ENCODE peak calls at places on chromosomes 3 and 15, in seven cellular contexts. One of them, this sample, is unnamed.
A peak's percentile ranks its signal among the peaks of the same experiment; 100 is the strongest.

GRCh38 chr15:37032091-37032775 is 68.1 kb downstream of the MEIS2 start:
- DNase-seq in trophoblast cell: no peak
- DNase-seq in H9: no peak
- DNase-seq in H1: no peak
- DNase-seq in mesendoderm: no peak
- DNase-seq in IMR-90: peak; percentile 23
- DNase-seq in neuronal stem cell: no peak
- DNase-seq in this sample: no peak

GRCh38 chr15:95646892-95647291 is 683.6 kb upstream of the NR2F2 start:
- DNase-seq in IMR-90: no peak
- DNase-seq in trophoblast cell: no peak
- DNase-seq in neuronal stem cell: no peak
- DNase-seq in H9: no peak
- DNase-seq in H1: no peak
- DNase-seq in mesendoderm: no peak
- DNase-seq in this sample: no peak

GRCh38 chr15:63111481-63111880 is 10.2 kb upstream of the LACTB start:
- DNase-seq in IMR-90: no peak
- DNase-seq in neuronal stem cell: no peak
- DNase-seq in trophoblast cell: no peak
- DNase-seq in H1: no peak
- DNase-seq in mesendoderm: no peak
- DNase-seq in H9: no peak
- DNase-seq in this sample: no peak

GRCh38 chr3:37029516-37030163 is 36.3 kb downstream of the MLH1 start:
- DNase-seq in IMR-90: peak; percentile 21
- DNase-seq in H9: no peak
- DNase-seq in H1: no peak
- DNase-seq in neuronal stem cell: no peak
- DNase-seq in mesendoderm: no peak
- DNase-seq in trophoblast cell: no peak
- DNase-seq in this sample: no peak

GRCh38 chr3:140699516-140700231 is 21.8 kb downstream of the TRIM42 start:
- DNase-seq in mesendoderm: no peak
- DNase-seq in neuronal stem cell: no peak
- DNase-seq in H1: no peak
- DNase-seq in IMR-90: no peak
- DNase-seq in H9: no peak
- DNase-seq in trophoblast cell: no peak
- DNase-seq in this sample: no peak

GRCh38 chr3:38521391-38521987 is 25.3 kb downstream of the EXOG start:
- DNase-seq in H9: peak; percentile 80
- DNase-seq in mesendoderm: peak; percentile 84
- DNase-seq in trophoblast cell: peak; percentile 65
- DNase-seq in neuronal stem cell: peak; percentile 79
- DNase-seq in H1: no peak
- DNase-seq in IMR-90: peak; percentile 75
- DNase-seq in this sample: peak; percentile 71

GRCh38 chr3:125143538-125143937 is 69.0 kb downstream of the SLC12A8 start:
- DNase-seq in mesendoderm: no peak
- DNase-seq in IMR-90: no peak
- DNase-seq in trophoblast cell: no peak
- DNase-seq in neuronal stem cell: no peak
- DNase-seq in H1: no peak
- DNase-seq in H9: no peak
- DNase-seq in this sample: no peak

GRCh38 chr3:196193037-196193737 is 18.0 kb downstream of the ZDHHC19 start:
- DNase-seq in H9: no peak
- DNase-seq in IMR-90: no peak
- DNase-seq in trophoblast cell: no peak
- DNase-seq in mesendoderm: no peak
- DNase-seq in H1: no peak
- DNase-seq in neuronal stem cell: no peak
- DNase-seq in this sample: no peak

GRCh38 chr15:89171136-89172072 is 50.0 kb downstream of the RLBP1 start:
- DNase-seq in H1: peak; percentile 44
- DNase-seq in neuronal stem cell: peak; percentile 65
- DNase-seq in mesendoderm: peak; percentile 86
- DNase-seq in H9: peak; percentile 81
- DNase-seq in trophoblast cell: peak; percentile 43
- DNase-seq in IMR-90: peak; percentile 36
- DNase-seq in this sample: peak; percentile 46

DNA sequence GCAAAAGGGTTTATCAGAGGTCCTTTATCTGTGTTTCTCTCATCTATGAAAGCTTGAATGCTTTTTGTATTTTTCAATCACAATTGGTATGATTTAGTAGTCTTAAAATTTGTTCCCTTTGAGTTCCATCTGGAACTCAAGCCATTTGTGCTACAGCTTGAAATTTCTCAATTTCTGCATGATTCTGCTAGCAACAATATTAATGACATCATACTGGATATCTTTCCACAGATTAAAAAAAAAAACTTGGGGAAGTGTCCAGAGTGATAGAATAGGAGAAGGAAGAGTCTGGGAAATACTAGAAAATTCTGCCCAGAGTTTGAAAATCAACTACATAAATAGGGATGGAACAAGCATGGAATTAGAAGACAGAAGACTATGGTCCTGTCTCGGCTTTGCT is 9.3 kb upstream of the FBN1 start:
- DNase-seq in neuronal stem cell: no peak
- DNase-seq in H9: no peak
- DNase-seq in IMR-90: no peak
- DNase-seq in trophoblast cell: no peak
- DNase-seq in mesendoderm: no peak
- DNase-seq in H1: no peak
- DNase-seq in this sample: no peak
- H3K27ac ChIP-seq in neuronal stem cell: no peak overlapping the region
- H3K27ac ChIP-seq in H9: no peak overlapping the region
- H3K27ac ChIP-seq in IMR-90: no peak overlapping the region
- H3K27ac ChIP-seq in trophoblast cell: no peak overlapping the region
- H3K27ac ChIP-seq in mesendoderm: no peak overlapping the region
- H3K27ac ChIP-seq in H1: no peak overlapping the region
- H3K27ac ChIP-seq in this sample: no peak overlapping the region

GRCh38 chr15:83081256-83082014 is 14.4 kb upstream of the BTBD1 start:
- DNase-seq in trophoblast cell: no peak
- DNase-seq in mesendoderm: no peak
- DNase-seq in H1: no peak
- DNase-seq in neuronal stem cell: no peak
- DNase-seq in IMR-90: no peak
- DNase-seq in H9: no peak
- DNase-seq in this sample: no peak

GRCh38 chr15:83082730-83083386 is 15.8 kb upstream of the BTBD1 start:
- DNase-seq in mesendoderm: no peak
- DNase-seq in H1: no peak
- DNase-seq in H9: no peak
- DNase-seq in neuronal stem cell: no peak
- DNase-seq in IMR-90: no peak
- DNase-seq in trophoblast cell: no peak
- DNase-seq in this sample: no peak

GRCh38 chr15:83077487-83078230 is 10.6 kb upstream of the BTBD1 start:
- DNase-seq in trophoblast cell: no peak
- DNase-seq in mesendoderm: no peak
- DNase-seq in H9: no peak
- DNase-seq in H1: no peak
- DNase-seq in neuronal stem cell: no peak
- DNase-seq in IMR-90: no peak
- DNase-seq in this sample: no peak

GRCh38 chr15:83078712-83079111 is 11.7 kb upstream of the BTBD1 start:
- DNase-seq in IMR-90: no peak
- DNase-seq in mesendoderm: no peak
- DNase-seq in trophoblast cell: no peak
- DNase-seq in H1: no peak
- DNase-seq in neuronal stem cell: no peak
- DNase-seq in H9: no peak
- DNase-seq in this sample: no peak
- H2BK5ac ChIP-seq in IMR-90: no peak overlapping the region
- H2BK5ac ChIP-seq in mesendoderm: no peak overlapping the region
- H2BK5ac ChIP-seq in trophoblast cell: no peak overlapping the region
- H2BK5ac ChIP-seq in H1: no peak overlapping the region
- H2BK5ac ChIP-seq in neuronal stem cell: no peak overlapping the region
- H2BK5ac ChIP-seq in H9: no peak overlapping the region
- H2BK5ac ChIP-seq in this sample: no peak overlapping the region

GRCh38 chr15:57667171-57667924 is 39.2 kb upstream of the POLR2M start:
- DNase-seq in IMR-90: peak; percentile 71
- DNase-seq in neuronal stem cell: no peak
- DNase-seq in H9: no peak
- DNase-seq in H1: no peak
- DNase-seq in trophoblast cell: peak; percentile 38
- DNase-seq in mesendoderm: peak; percentile 19
- DNase-seq in this sample: peak; percentile 70
- H3K4me2 ChIP-seq in IMR-90: peak overlapping the region; percentile 41
- H3K4me2 ChIP-seq in neuronal stem cell: no peak overlapping the region
- H3K4me2 ChIP-seq in H9: no peak overlapping the region
- H3K4me2 ChIP-seq in H1: no peak overlapping the region
- H3K4me2 ChIP-seq in trophoblast cell: peak overlapping the region; percentile 27
- H3K4me2 ChIP-seq in mesendoderm: no peak overlapping the region
- H3K4me2 ChIP-seq in this sample: peak overlapping the region; percentile 57

DNA sequence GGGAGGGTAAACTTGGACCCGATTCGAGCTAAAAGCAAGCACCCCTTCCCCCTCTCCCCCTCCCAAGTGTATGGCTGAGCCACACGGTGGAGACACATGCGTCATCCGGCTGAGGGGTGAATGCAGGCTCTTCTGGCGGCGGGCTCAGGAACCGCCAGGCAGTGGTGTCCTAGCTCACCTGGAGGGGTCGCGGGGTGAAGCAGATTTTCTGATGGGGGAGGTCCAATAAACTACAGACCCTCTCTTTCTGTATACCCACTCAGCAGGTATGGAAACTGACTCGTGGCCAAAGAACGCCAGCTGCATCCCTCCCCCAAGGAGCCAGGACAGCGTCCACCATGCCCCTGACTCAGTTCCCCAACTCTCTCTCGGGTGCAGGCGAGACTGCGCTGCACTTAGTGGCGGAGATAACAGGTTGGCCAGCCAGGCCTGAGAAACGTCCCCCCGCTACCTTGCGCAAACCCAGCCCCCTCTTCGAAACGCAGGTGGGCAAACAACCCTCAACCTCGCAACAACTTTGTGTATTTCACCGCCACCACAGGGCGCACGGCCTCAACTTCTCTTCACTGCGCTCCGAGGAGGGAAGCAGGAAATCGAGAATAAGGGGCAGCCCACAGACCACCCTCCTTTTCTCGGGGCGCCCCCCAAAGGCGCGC is 1.3 kb downstream of the MAGI1 start:
- DNase-seq in H9: peak; percentile 76
- DNase-seq in trophoblast cell: no peak
- DNase-seq in neuronal stem cell: no peak
- DNase-seq in mesendoderm: peak; percentile 93
- DNase-seq in H1: peak; percentile 39
- DNase-seq in IMR-90: peak; percentile 64
- DNase-seq in this sample: peak; percentile 67
- H3K27ac ChIP-seq in H9: no peak overlapping the region
- H3K27ac ChIP-seq in trophoblast cell: peak overlapping the region; percentile 90
- H3K27ac ChIP-seq in neuronal stem cell: no peak overlapping the region
- H3K27ac ChIP-seq in mesendoderm: peak overlapping the region; percentile 14
- H3K27ac ChIP-seq in H1: peak overlapping the region; percentile 31
- H3K27ac ChIP-seq in IMR-90: peak overlapping the region; percentile 88
- H3K27ac ChIP-seq in this sample: no peak overlapping the region